ENCODE peak calls at places on chromosomes 2 and 18, in nine cellular contexts. B is aorta; L is AML-193; K is activated CD8-positive, alpha-beta memory T cell treated with anti-CD3 and anti-CD28 coated beads, Interleukin-2, amount 50 U/mL, for 48 hours; C is A172; V is activated CD4-positive, alpha-beta T cell treated with anti-CD3 and anti-CD28 coated beads, Interleukin-2, amount 50 U/mL, for 24 hours; J is fibroblast of villous mesenchyme; X is NCI-H510A; D is CD4-positive, alpha-beta memory T cell. H is an unnamed sample.

GRCh38 chr2:257842-258241 is 6.0 kb downstream of the SH3YL1 start:
- DNase-seq in B (no peak), L (no peak), K (no peak), C (no peak), V (no peak), J (no peak), X (no peak), D (no peak), H (no peak)

GRCh38 chr2:44189104-44189503 is 20.4 kb downstream of the PPM1B start:
- DNase-seq in B (no peak), L (no peak), K (no peak), C (no peak), V (no peak), J (no peak), X (no peak), D (no peak), H (no peak)

GRCh38 chr2:173874003-173874898 is 90.9 kb downstream of the SP3 start:
- DNase-seq in B (no peak), L (no peak), K (no peak), C (no peak), V (no peak), J (no peak), X (no peak), D (no peak), H (no peak)

GRCh38 chr2:207869784-207870778 is 100.4 kb upstream of the FZD5 start:
- DNase-seq in B (no peak), L (peak), K (no peak), C (peak), V (no peak), J (peak), X (no peak), D (no peak), H (peak)

GRCh38 chr2:120919771-120920437 is 184.2 kb downstream of the GLI2 start:
- DNase-seq in B (peak), L (no peak), K (no peak), C (peak), V (no peak), J (peak), X (no peak), D (no peak), H (peak)

GRCh38 chr2:86787701-86788100 is 3.0 kb downstream of the CD8A start:
- DNase-seq in B (peak), L (peak), K (no peak), C (no peak), V (no peak), J (no peak), X (no peak), D (no peak), H (no peak)

GRCh38 chr2:76953733-76954347 is 568.3 kb downstream of the LRRTM4 start:
- DNase-seq in B (no peak), L (peak), K (no peak), C (peak), V (no peak), J (peak), X (peak), D (no peak), H (no peak)

GRCh38 chr2:55420244-55420713 is 623 bp upstream of the CCDC88A start:
- DNase-seq in B (no peak), L (peak), K (no peak), C (no peak), V (no peak), J (no peak), X (no peak), D (no peak), H (no peak)

GRCh38 chr2:96124406-96125265 is 8.3 kb upstream of the ADRA2B start:
- DNase-seq in B (no peak), L (no peak), K (no peak), C (no peak), V (no peak), J (no peak), X (no peak), D (no peak), H (no peak)

GRCh38 chr18:23578891-23579653 is 7.2 kb downstream of the NPC1 start:
- DNase-seq in B (no peak), L (peak), K (no peak), C (peak), V (no peak), J (peak), X (no peak), D (no peak), H (no peak)

GRCh38 chr2:1605659-1606400 is 138.5 kb downstream of the PXDN start:
- DNase-seq in B (peak), L (no peak), K (no peak), C (peak), V (no peak), J (peak), X (no peak), D (no peak), H (no peak)

GRCh38 chr18:27713727-27714080 is 463.2 kb downstream of the CDH2 start:
- DNase-seq in B (no peak), L (no peak), K (no peak), C (no peak), V (no peak), J (peak), X (no peak), D (no peak), H (peak)

GRCh38 chr2:72889991-72890390 is 2.8 kb downstream of the SPR start:
- DNase-seq in B (no peak), L (no peak), K (no peak), C (no peak), V (no peak), J (no peak), X (no peak), D (no peak), H (no peak)

GRCh38 chr2:219574509-219575311 is 2.6 kb downstream of the INHA start:
- DNase-seq in B (no peak), L (no peak), K (no peak), C (no peak), V (no peak), J (no peak), X (peak), D (no peak), H (no peak)

GRCh38 chr2:219497495-219498279 is 1.0 kb upstream of the GMPPA start:
- DNase-seq in B (peak), L (peak), K (peak), C (peak), V (no peak), J (peak), X (no peak), D (no peak), H (peak)

GRCh38 chr2:43407826-43408783 is 181.7 kb upstream of the ZFP36L2 start:
- DNase-seq in B (no peak), L (peak), K (no peak), C (no peak), V (no peak), J (peak), X (no peak), D (no peak), H (no peak)

GRCh38 chr2:37324536-37324785 is 172 bp downstream of the PRKD3 start:
- DNase-seq in B (peak), L (no peak), K (no peak), C (no peak), V (no peak), J (peak), X (no peak), D (no peak), H (no peak)

GRCh38 chr2:332592-332991 is 44.7 kb upstream of the ALKAL2 start:
- DNase-seq in B (no peak), L (no peak), K (no peak), C (no peak), V (no peak), J (no peak), X (no peak), D (no peak), H (no peak)

GRCh38 chr2:112147796-112148195 is 9.6 kb downstream of the FBLN7 start:
- DNase-seq in B (no peak), L (no peak), K (no peak), C (no peak), V (no peak), J (peak), X (no peak), D (no peak), H (no peak)

GRCh38 chr2:74767618-74768017 is 66.3 kb upstream of the HK2 start:
- DNase-seq in B (no peak), L (no peak), K (no peak), C (no peak), V (no peak), J (no peak), X (no peak), D (no peak), H (no peak)

H was measured in MG63.